ENCODE peak calls at places on chromosomes 7 and 10, in eight cellular contexts. One of them, this sample, is unnamed.

GRCh38 chr7:82204694-82205093 is 238.9 kb downstream of the CACNA2D1 start:
- DNase-seq in left lung: no peak
- DNase-seq in H9: no peak
- DNase-seq in cardiac fibroblast: peak
- DNase-seq in lower lobe of right lung: no peak
- DNase-seq in AG04449: no peak
- DNase-seq in sigmoid colon: no peak
- DNase-seq in WERI-Rb-1: no peak
- DNase-seq in this sample: no peak

GRCh38 chr10:490891-491571 is 198.4 kb downstream of the DIP2C start:
- DNase-seq in sigmoid colon: peak
- DNase-seq in WERI-Rb-1: no peak
- DNase-seq in lower lobe of right lung: no peak
- DNase-seq in H9: no peak
- DNase-seq in left lung: no peak
- DNase-seq in cardiac fibroblast: peak
- DNase-seq in AG04449: no peak
- DNase-seq in this sample: peak

GRCh38 chr10:131099028-131099427 is 212.5 kb downstream of the TCERG1L start:
- DNase-seq in H9: no peak
- DNase-seq in sigmoid colon: no peak
- DNase-seq in cardiac fibroblast: no peak
- DNase-seq in AG04449: no peak
- DNase-seq in WERI-Rb-1: no peak
- DNase-seq in left lung: no peak
- DNase-seq in lower lobe of right lung: peak
- DNase-seq in this sample: no peak

GRCh38 chr10:132300582-132300981 is 7.2 kb downstream of the STK32C start:
- DNase-seq in H9: no peak
- DNase-seq in AG04449: no peak
- DNase-seq in left lung: peak
- DNase-seq in lower lobe of right lung: no peak
- DNase-seq in cardiac fibroblast: no peak
- DNase-seq in WERI-Rb-1: no peak
- DNase-seq in sigmoid colon: peak
- DNase-seq in this sample: no peak

GRCh38 chr10:102744374-102745051 is 765 bp downstream of the WBP1L start:
- DNase-seq in H9: no peak
- DNase-seq in AG04449: no peak
- DNase-seq in left lung: no peak
- DNase-seq in sigmoid colon: peak
- DNase-seq in lower lobe of right lung: no peak
- DNase-seq in cardiac fibroblast: peak
- DNase-seq in WERI-Rb-1: no peak
- DNase-seq in this sample: no peak

GRCh38 chr10:69685802-69686585 is 55.9 kb downstream of the FAM241B start:
- DNase-seq in lower lobe of right lung: peak
- DNase-seq in cardiac fibroblast: peak
- DNase-seq in AG04449: no peak
- DNase-seq in H9: no peak
- DNase-seq in sigmoid colon: peak
- DNase-seq in WERI-Rb-1: peak
- DNase-seq in left lung: no peak
- DNase-seq in this sample: no peak

GRCh38 chr7:73899731-73900142 is 38.8 kb downstream of the TMEM270 start:
- DNase-seq in lower lobe of right lung: no peak
- DNase-seq in sigmoid colon: peak
- DNase-seq in cardiac fibroblast: peak
- DNase-seq in AG04449: peak
- DNase-seq in H9: no peak
- DNase-seq in WERI-Rb-1: no peak
- DNase-seq in left lung: no peak
- DNase-seq in this sample: no peak

GRCh38 chr10:55063817-55064216 is 262.8 kb upstream of the PCDH15 start:
- DNase-seq in cardiac fibroblast: peak
- DNase-seq in H9: no peak
- DNase-seq in AG04449: no peak
- DNase-seq in left lung: no peak
- DNase-seq in lower lobe of right lung: no peak
- DNase-seq in sigmoid colon: no peak
- DNase-seq in WERI-Rb-1: no peak
- DNase-seq in this sample: no peak

GRCh38 chr10:101694674-101695403 is at the start of gene FBXW4:
- DNase-seq in cardiac fibroblast: peak
- DNase-seq in WERI-Rb-1: peak
- DNase-seq in lower lobe of right lung: peak
- DNase-seq in AG04449: no peak
- DNase-seq in sigmoid colon: peak
- DNase-seq in H9: peak
- DNase-seq in left lung: peak
- DNase-seq in this sample: peak

GRCh38 chr10:101758858-101759257 is 17.1 kb downstream of the FGF8 start:
- DNase-seq in WERI-Rb-1: no peak
- DNase-seq in H9: no peak
- DNase-seq in lower lobe of right lung: no peak
- DNase-seq in cardiac fibroblast: no peak
- DNase-seq in sigmoid colon: no peak
- DNase-seq in AG04449: no peak
- DNase-seq in left lung: no peak
- DNase-seq in this sample: no peak

GRCh38 chr10:6737758-6738463 is 157.8 kb upstream of the PRKCQ start:
- DNase-seq in left lung: no peak
- DNase-seq in AG04449: no peak
- DNase-seq in cardiac fibroblast: peak
- DNase-seq in sigmoid colon: no peak
- DNase-seq in H9: no peak
- DNase-seq in lower lobe of right lung: no peak
- DNase-seq in WERI-Rb-1: no peak
- DNase-seq in this sample: no peak

GRCh38 chr10:103849880-103850571 is 5.3 kb downstream of the SH3PXD2A start:
- DNase-seq in cardiac fibroblast: peak
- DNase-seq in AG04449: peak
- DNase-seq in WERI-Rb-1: no peak
- DNase-seq in sigmoid colon: peak
- DNase-seq in lower lobe of right lung: no peak
- DNase-seq in left lung: no peak
- DNase-seq in H9: no peak
- DNase-seq in this sample: no peak

GRCh38 chr10:17453377-17454091 is 861 bp downstream of the ST8SIA6 start:
- DNase-seq in left lung: peak
- DNase-seq in cardiac fibroblast: peak
- DNase-seq in H9: peak
- DNase-seq in sigmoid colon: no peak
- DNase-seq in WERI-Rb-1: peak
- DNase-seq in AG04449: no peak
- DNase-seq in lower lobe of right lung: peak
- DNase-seq in this sample: peak

GRCh38 chr7:131753620-131754222 is 197.3 kb upstream of the PODXL start:
- DNase-seq in WERI-Rb-1: peak
- DNase-seq in lower lobe of right lung: no peak
- DNase-seq in AG04449: no peak
- DNase-seq in sigmoid colon: no peak
- DNase-seq in H9: peak
- DNase-seq in cardiac fibroblast: peak
- DNase-seq in left lung: no peak
- DNase-seq in this sample: peak

GRCh38 chr7:38846280-38846679 is 62.7 kb downstream of the VPS41 start:
- DNase-seq in WERI-Rb-1: no peak
- DNase-seq in left lung: no peak
- DNase-seq in AG04449: no peak
- DNase-seq in lower lobe of right lung: no peak
- DNase-seq in sigmoid colon: no peak
- DNase-seq in H9: no peak
- DNase-seq in cardiac fibroblast: peak
- DNase-seq in this sample: no peak

GRCh38 chr7:132666076-132666775 is 90.0 kb upstream of the PLXNA4 start:
- DNase-seq in WERI-Rb-1: no peak
- DNase-seq in left lung: no peak
- DNase-seq in lower lobe of right lung: no peak
- DNase-seq in sigmoid colon: no peak
- DNase-seq in AG04449: no peak
- DNase-seq in cardiac fibroblast: peak
- DNase-seq in H9: no peak
- DNase-seq in this sample: no peak

GRCh38 chr10:123021517-123021916 is 12.7 kb downstream of the ACADSB start:
- DNase-seq in WERI-Rb-1: peak
- DNase-seq in sigmoid colon: no peak
- DNase-seq in cardiac fibroblast: peak
- DNase-seq in H9: no peak
- DNase-seq in left lung: no peak
- DNase-seq in AG04449: no peak
- DNase-seq in lower lobe of right lung: no peak
- DNase-seq in this sample: no peak
- TF ChIP-seq CTCF in WERI-Rb-1: peak
- TF ChIP-seq CTCF in sigmoid colon: no peak
- TF ChIP-seq CTCF in cardiac fibroblast: peak
- TF ChIP-seq CTCF in H9: peak
- TF ChIP-seq CTCF in left lung: no peak
- TF ChIP-seq CTCF in AG04449: peak
- TF ChIP-seq CTCF in lower lobe of right lung: no peak
- TF ChIP-seq CTCF in this sample: no peak

GRCh38 chr7:149838992-149839408 is 825 bp downstream of the ZNF862 start:
- DNase-seq in cardiac fibroblast: peak
- DNase-seq in lower lobe of right lung: no peak
- DNase-seq in H9: no peak
- DNase-seq in sigmoid colon: peak
- DNase-seq in AG04449: no peak
- DNase-seq in WERI-Rb-1: peak
- DNase-seq in left lung: no peak
- DNase-seq in this sample: no peak

GRCh38 chr7:149836434-149836833 is 1.7 kb upstream of the ZNF862 start:
- DNase-seq in WERI-Rb-1: no peak
- DNase-seq in cardiac fibroblast: no peak
- DNase-seq in AG04449: no peak
- DNase-seq in lower lobe of right lung: no peak
- DNase-seq in left lung: no peak
- DNase-seq in H9: no peak
- DNase-seq in sigmoid colon: no peak
- DNase-seq in this sample: no peak

GRCh38 chr7:149837620-149838223 is 453 bp upstream of the ZNF862 start:
- DNase-seq in lower lobe of right lung: no peak
- DNase-seq in cardiac fibroblast: no peak
- DNase-seq in H9: no peak
- DNase-seq in sigmoid colon: peak
- DNase-seq in AG04449: no peak
- DNase-seq in left lung: no peak
- DNase-seq in WERI-Rb-1: no peak
- DNase-seq in this sample: no peak

GRCh38 chr7:149839933-149840332 is 1.8 kb downstream of the ZNF862 start:
- DNase-seq in sigmoid colon: peak
- DNase-seq in left lung: no peak
- DNase-seq in cardiac fibroblast: no peak
- DNase-seq in WERI-Rb-1: no peak
- DNase-seq in lower lobe of right lung: no peak
- DNase-seq in H9: no peak
- DNase-seq in AG04449: no peak
- DNase-seq in this sample: no peak

DNA sequence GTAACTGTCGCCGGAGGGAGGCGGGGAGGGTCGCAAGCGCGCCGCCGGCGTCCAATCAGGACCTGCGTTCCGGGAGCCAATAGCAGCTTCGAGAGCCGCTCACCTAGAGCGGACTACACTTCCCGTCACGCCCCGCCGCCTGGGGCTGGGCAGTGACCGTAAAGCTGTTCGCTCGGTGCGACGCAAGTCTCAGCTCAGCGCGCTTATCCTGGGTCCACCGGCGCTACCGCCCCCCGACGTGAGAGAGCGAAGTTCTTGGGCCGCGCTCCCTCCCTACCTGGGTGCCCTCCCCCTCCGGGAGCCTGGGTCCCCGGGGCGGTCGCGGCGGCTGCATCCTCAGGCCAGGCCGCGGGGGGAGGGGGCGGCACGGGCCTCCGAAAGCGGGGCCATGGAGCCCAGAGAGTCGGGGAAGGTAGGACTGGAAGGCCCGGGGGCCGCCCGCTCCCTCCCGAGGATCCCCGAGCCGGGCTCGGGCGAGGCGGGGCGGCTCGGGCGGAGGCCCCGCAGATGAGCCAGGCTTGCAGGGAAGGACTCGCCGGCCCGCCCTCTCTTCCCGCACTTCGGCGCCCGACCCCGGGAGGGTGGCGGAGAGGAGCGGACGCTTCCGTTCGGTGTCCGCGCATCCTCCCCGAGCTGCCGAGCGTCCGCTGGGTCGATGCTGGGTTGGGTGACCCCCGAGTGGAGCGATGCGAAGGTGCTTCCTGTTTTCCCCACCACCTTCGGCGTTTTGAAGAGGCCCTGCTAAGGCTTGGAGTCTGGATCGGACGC is at the start of gene ZNF862:
- DNase-seq in left lung: peak
- DNase-seq in AG04449: peak
- DNase-seq in WERI-Rb-1: peak
- DNase-seq in sigmoid colon: peak
- DNase-seq in cardiac fibroblast: peak
- DNase-seq in H9: peak
- DNase-seq in lower lobe of right lung: peak
- DNase-seq in this sample: peak
- TF ChIP-seq CTCF in left lung: no peak
- TF ChIP-seq CTCF in AG04449: no peak
- TF ChIP-seq CTCF in WERI-Rb-1: peak
- TF ChIP-seq CTCF in sigmoid colon: no peak
- TF ChIP-seq CTCF in cardiac fibroblast: no peak
- TF ChIP-seq CTCF in H9: no peak
- TF ChIP-seq CTCF in lower lobe of right lung: no peak
- TF ChIP-seq CTCF in this sample: no peak

DNA sequence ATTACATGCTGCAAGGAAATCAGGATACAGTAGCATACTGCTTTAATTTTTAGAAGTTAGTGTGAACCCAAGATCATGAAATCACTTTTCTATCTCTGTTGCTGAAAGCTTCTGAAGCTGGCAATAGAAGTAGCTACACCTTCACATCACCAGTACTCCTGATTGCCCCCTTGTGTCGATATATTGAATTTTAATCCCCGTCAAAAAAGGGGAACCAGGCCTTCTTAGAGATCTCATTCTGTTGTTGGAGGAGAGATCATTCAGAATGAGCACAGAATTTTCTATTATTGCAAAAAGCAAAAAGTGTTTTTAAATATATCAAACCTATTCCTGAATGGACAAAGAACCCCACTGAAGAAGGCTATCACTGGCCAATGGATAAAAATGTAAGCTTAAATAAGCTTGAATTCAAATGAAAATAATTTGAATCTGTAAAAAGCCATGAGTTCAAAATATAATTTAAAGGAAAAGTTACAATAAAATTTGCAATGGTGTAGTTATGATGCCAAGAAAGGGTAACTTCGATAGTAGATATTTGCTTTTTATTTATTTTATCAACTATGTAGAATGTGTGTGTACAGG is 39.7 kb upstream of the TEX47 start:
- DNase-seq in sigmoid colon: no peak
- DNase-seq in H9: no peak
- DNase-seq in lower lobe of right lung: no peak
- DNase-seq in WERI-Rb-1: peak
- DNase-seq in AG04449: no peak
- DNase-seq in left lung: no peak
- DNase-seq in cardiac fibroblast: peak
- DNase-seq in this sample: no peak
- TF ChIP-seq CTCF in sigmoid colon: no peak
- TF ChIP-seq CTCF in H9: peak
- TF ChIP-seq CTCF in lower lobe of right lung: peak
- TF ChIP-seq CTCF in WERI-Rb-1: peak
- TF ChIP-seq CTCF in AG04449: peak
- TF ChIP-seq CTCF in left lung: no peak
- TF ChIP-seq CTCF in cardiac fibroblast: peak
- TF ChIP-seq CTCF in this sample: peak

GRCh38 chr7:148084138-148084537 is 506.4 kb upstream of the C7orf33 start:
- DNase-seq in sigmoid colon: no peak
- DNase-seq in left lung: no peak
- DNase-seq in WERI-Rb-1: peak
- DNase-seq in H9: peak
- DNase-seq in lower lobe of right lung: no peak
- DNase-seq in cardiac fibroblast: peak
- DNase-seq in AG04449: peak
- DNase-seq in this sample: peak
- TF ChIP-seq CTCF in sigmoid colon: no peak
- TF ChIP-seq CTCF in left lung: peak
- TF ChIP-seq CTCF in WERI-Rb-1: peak
- TF ChIP-seq CTCF in H9: peak
- TF ChIP-seq CTCF in lower lobe of right lung: peak
- TF ChIP-seq CTCF in cardiac fibroblast: peak
- TF ChIP-seq CTCF in AG04449: peak
- TF ChIP-seq CTCF in this sample: peak